ENCODE peak calls at places on chromosomes 5 and 9, in six cellular contexts. One of them, this sample, is unnamed.

GRCh38 chr5:73446631-73447233 is 1.8 kb downstream of the FOXD1 start:
- DNase-seq in mesenchymal stem cell: peak
- DNase-seq in RWPE2: no peak
- DNase-seq in PC-3: peak
- DNase-seq in brain microvascular endothelial cell: no peak
- DNase-seq in Karpas-422: no peak
- DNase-seq in this sample: no peak

GRCh38 chr5:1168751-1169607 is 32.4 kb upstream of the SLC6A19 start:
- DNase-seq in brain microvascular endothelial cell: no peak
- DNase-seq in PC-3: no peak
- DNase-seq in Karpas-422: no peak
- DNase-seq in mesenchymal stem cell: no peak
- DNase-seq in RWPE2: peak
- DNase-seq in this sample: no peak

GRCh38 chr5:7926296-7926695 is 57.3 kb downstream of the MTRR start:
- DNase-seq in mesenchymal stem cell: peak
- DNase-seq in Karpas-422: no peak
- DNase-seq in RWPE2: no peak
- DNase-seq in brain microvascular endothelial cell: peak
- DNase-seq in PC-3: peak
- DNase-seq in this sample: peak

GRCh38 chr5:178519804-178520203 is 70.4 kb downstream of the COL23A1 start:
- DNase-seq in PC-3: no peak
- DNase-seq in mesenchymal stem cell: no peak
- DNase-seq in RWPE2: no peak
- DNase-seq in Karpas-422: no peak
- DNase-seq in brain microvascular endothelial cell: no peak
- DNase-seq in this sample: no peak

GRCh38 chr5:57863661-57864060 is 381.1 kb upstream of the ACTBL2 start:
- DNase-seq in PC-3: peak
- DNase-seq in RWPE2: no peak
- DNase-seq in mesenchymal stem cell: peak
- DNase-seq in brain microvascular endothelial cell: no peak
- DNase-seq in Karpas-422: no peak
- DNase-seq in this sample: no peak

GRCh38 chr9:107213561-107214028 is 69.5 kb upstream of the RAD23B start:
- DNase-seq in PC-3: peak
- DNase-seq in Karpas-422: no peak
- DNase-seq in brain microvascular endothelial cell: peak
- DNase-seq in RWPE2: no peak
- DNase-seq in mesenchymal stem cell: peak
- DNase-seq in this sample: peak

GRCh38 chr5:54457094-54457531 is 1.6 kb downstream of the HSPB3 start:
- DNase-seq in mesenchymal stem cell: peak
- DNase-seq in RWPE2: no peak
- DNase-seq in brain microvascular endothelial cell: peak
- DNase-seq in Karpas-422: no peak
- DNase-seq in PC-3: no peak
- DNase-seq in this sample: peak

GRCh38 chr5:111572561-111572960 is 60.2 kb upstream of the STARD4 start:
- DNase-seq in RWPE2: no peak
- DNase-seq in Karpas-422: no peak
- DNase-seq in PC-3: no peak
- DNase-seq in brain microvascular endothelial cell: no peak
- DNase-seq in mesenchymal stem cell: no peak
- DNase-seq in this sample: no peak

GRCh38 chr9:89642789-89643188 is 38.0 kb downstream of the GADD45G start:
- DNase-seq in RWPE2: no peak
- DNase-seq in mesenchymal stem cell: no peak
- DNase-seq in brain microvascular endothelial cell: no peak
- DNase-seq in Karpas-422: no peak
- DNase-seq in PC-3: no peak
- DNase-seq in this sample: no peak

GRCh38 chr9:94872921-94873511 is 146.5 kb downstream of the AOPEP start:
- DNase-seq in brain microvascular endothelial cell: no peak
- DNase-seq in RWPE2: no peak
- DNase-seq in Karpas-422: no peak
- DNase-seq in PC-3: no peak
- DNase-seq in mesenchymal stem cell: no peak
- DNase-seq in this sample: no peak

GRCh38 chr5:5906778-5907177 is 471.6 kb downstream of the MED10 start:
- DNase-seq in brain microvascular endothelial cell: no peak
- DNase-seq in PC-3: no peak
- DNase-seq in mesenchymal stem cell: no peak
- DNase-seq in RWPE2: no peak
- DNase-seq in Karpas-422: no peak
- DNase-seq in this sample: no peak

GRCh38 chr5:180785794-180786221 is 16.8 kb downstream of the MGAT1 start:
- DNase-seq in RWPE2: no peak
- DNase-seq in mesenchymal stem cell: peak
- DNase-seq in Karpas-422: no peak
- DNase-seq in brain microvascular endothelial cell: peak
- DNase-seq in PC-3: peak
- DNase-seq in this sample: peak

GRCh38 chr5:60649288-60649917 is 50.6 kb downstream of the DEPDC1B start:
- DNase-seq in brain microvascular endothelial cell: peak
- DNase-seq in RWPE2: no peak
- DNase-seq in Karpas-422: peak
- DNase-seq in PC-3: peak
- DNase-seq in mesenchymal stem cell: peak
- DNase-seq in this sample: peak

GRCh38 chr9:132157347-132158116 is 4.3 kb upstream of the NTNG2 start:
- DNase-seq in RWPE2: no peak
- DNase-seq in mesenchymal stem cell: no peak
- DNase-seq in PC-3: no peak
- DNase-seq in Karpas-422: no peak
- DNase-seq in brain microvascular endothelial cell: no peak
- DNase-seq in this sample: no peak

GRCh38 chr9:131590449-131590848 is 45.1 kb downstream of the PRRT1B start:
- DNase-seq in PC-3: no peak
- DNase-seq in Karpas-422: no peak
- DNase-seq in brain microvascular endothelial cell: no peak
- DNase-seq in RWPE2: no peak
- DNase-seq in mesenchymal stem cell: no peak
- DNase-seq in this sample: no peak

GRCh38 chr5:65483474-65484346 is 2.0 kb upstream of the ADAMTS6 start:
- DNase-seq in PC-3: peak
- DNase-seq in brain microvascular endothelial cell: peak
- DNase-seq in mesenchymal stem cell: peak
- DNase-seq in Karpas-422: peak
- DNase-seq in RWPE2: no peak
- DNase-seq in this sample: no peak

GRCh38 chr5:140239939-140240700 is 62.8 kb downstream of the PFDN1 start:
- DNase-seq in Karpas-422: peak
- DNase-seq in RWPE2: no peak
- DNase-seq in brain microvascular endothelial cell: peak
- DNase-seq in mesenchymal stem cell: peak
- DNase-seq in PC-3: peak
- DNase-seq in this sample: no peak

DNA sequence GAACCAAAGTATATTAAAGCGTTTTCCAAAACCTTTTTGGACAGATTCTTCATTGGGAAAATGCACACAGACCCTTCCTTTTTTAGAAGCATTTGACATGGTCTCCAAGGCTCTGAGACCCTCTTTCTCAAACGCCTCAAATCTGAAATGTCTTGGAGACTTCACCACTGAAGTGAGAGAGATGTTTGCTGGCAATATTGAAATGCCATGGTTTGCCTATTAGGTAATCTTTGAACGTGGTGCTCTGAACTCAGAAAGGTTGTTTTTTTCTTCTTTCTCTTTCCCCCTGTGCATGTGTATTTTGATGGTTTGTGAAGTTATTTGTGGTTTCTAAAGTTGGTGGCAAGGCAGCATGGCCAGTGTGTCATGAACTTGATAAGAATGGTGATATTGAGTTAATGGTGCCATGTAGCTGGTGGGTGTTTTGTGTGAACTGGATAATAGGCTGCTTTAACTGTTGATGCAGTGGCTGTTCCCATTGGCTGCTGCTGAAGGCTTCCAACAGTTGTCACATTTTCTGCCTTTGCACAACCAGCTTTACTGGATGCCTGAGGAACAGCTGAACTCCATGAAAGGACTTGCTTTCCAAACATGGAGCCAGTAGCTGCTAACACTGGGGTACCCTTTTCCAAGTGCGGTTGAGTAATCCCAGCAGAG is 1.7 kb downstream of the PALM2AKAP2 start:
- DNase-seq in Karpas-422: no peak
- DNase-seq in brain microvascular endothelial cell: no peak
- DNase-seq in RWPE2: no peak
- DNase-seq in mesenchymal stem cell: peak
- DNase-seq in PC-3: no peak
- DNase-seq in this sample: no peak
- H3K4me3 ChIP-seq in Karpas-422: no peak
- H3K4me3 ChIP-seq in brain microvascular endothelial cell: peak
- H3K4me3 ChIP-seq in RWPE2: no peak
- H3K4me3 ChIP-seq in mesenchymal stem cell: no peak
- H3K4me3 ChIP-seq in PC-3: no peak
- H3K4me3 ChIP-seq in this sample: peak

DNA sequence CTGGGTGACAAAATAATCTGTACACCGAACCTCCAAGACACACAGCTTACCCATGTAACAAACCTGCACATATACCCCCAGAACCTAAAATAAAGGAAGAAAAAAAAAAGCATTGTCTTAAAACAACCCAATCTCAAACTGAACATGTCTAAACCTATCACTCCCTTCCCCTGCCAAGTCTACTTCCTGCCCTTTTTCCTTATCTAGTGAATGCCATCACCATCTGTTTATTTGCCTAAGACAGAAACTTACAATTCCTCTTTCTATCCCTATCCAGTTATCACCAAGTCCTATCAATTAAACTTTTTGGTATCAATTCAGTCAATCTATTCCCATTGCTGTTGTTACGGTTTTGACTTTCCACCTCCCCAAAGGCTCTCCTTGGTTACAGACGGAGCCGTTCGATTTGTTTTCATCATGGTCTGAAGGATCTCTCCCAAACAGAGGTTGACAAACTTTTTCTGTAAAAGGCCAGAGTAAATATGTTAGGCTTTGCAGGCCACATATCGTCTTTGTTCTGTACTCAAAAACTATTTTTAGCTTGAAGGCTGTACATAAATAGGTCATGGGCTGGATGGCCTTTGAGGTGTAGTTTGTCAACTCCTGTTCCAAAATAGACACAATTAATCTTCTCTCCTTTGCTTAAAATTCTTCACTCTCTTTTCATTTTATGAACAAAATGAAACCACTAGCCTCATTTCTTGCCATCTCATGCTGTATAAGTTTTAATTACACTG is 12.1 kb downstream of the NOL8 start:
- DNase-seq in brain microvascular endothelial cell: no peak
- DNase-seq in PC-3: no peak
- DNase-seq in mesenchymal stem cell: no peak
- DNase-seq in RWPE2: no peak
- DNase-seq in Karpas-422: no peak
- DNase-seq in this sample: no peak
- H3K27ac ChIP-seq in brain microvascular endothelial cell: no peak
- H3K27ac ChIP-seq in PC-3: no peak
- H3K27ac ChIP-seq in mesenchymal stem cell: no peak
- H3K27ac ChIP-seq in RWPE2: peak
- H3K27ac ChIP-seq in Karpas-422: no peak
- H3K27ac ChIP-seq in this sample: no peak

DNA sequence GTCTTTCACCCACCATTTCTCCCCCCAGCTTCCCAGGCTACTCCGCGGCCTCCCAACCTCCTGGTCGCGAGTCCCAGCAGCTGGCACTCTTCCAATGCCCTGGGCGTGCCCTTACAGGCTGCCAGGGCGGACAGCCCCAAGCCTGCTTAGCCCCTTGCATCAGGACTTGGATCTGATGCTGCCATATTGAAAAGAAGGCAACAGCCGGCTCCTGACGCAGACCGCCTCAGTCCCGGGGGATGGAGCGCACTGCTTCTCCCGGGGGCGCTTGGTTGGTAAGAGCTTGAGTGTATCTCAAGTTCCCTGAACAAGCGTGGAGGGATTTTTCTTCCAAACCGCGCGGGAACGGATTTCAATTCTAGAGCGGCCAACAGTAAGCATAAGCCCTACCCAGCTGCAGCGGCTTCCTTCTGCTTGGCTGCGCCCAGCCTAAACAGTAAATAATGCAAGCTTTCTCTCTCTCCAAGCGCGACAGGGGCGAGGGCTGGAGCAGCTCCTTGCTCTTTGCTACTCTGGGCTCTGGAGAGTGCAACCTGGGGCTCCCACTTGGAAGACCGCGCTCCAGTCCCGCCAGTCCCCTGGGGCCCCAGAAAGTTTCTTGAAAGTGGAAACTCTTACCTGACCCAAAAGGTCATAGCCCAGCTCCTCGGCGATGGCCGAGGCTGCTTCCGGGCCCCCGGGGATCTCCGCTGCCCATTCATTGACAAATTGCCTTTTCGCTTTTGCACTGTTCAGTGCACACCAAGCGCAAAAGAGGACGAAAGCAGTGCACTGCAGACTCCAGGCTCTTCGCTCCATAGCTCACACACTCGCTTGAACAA is 593 bp downstream of the PCSK1 start:
- DNase-seq in brain microvascular endothelial cell: no peak
- DNase-seq in mesenchymal stem cell: no peak
- DNase-seq in Karpas-422: no peak
- DNase-seq in RWPE2: no peak
- DNase-seq in PC-3: no peak
- DNase-seq in this sample: no peak
- H3K4me3 ChIP-seq in brain microvascular endothelial cell: peak
- H3K4me3 ChIP-seq in mesenchymal stem cell: no peak
- H3K4me3 ChIP-seq in Karpas-422: no peak
- H3K4me3 ChIP-seq in RWPE2: no peak
- H3K4me3 ChIP-seq in PC-3: no peak
- H3K4me3 ChIP-seq in this sample: no peak

GRCh38 chr5:124436294-124436693 is 310.1 kb downstream of the ZNF608 start:
- DNase-seq in RWPE2: no peak
- DNase-seq in Karpas-422: no peak
- DNase-seq in mesenchymal stem cell: peak
- DNase-seq in brain microvascular endothelial cell: peak
- DNase-seq in PC-3: no peak
- DNase-seq in this sample: no peak

GRCh38 chr5:124440471-124440870 is 306.0 kb downstream of the ZNF608 start:
- DNase-seq in PC-3: no peak
- DNase-seq in Karpas-422: no peak
- DNase-seq in brain microvascular endothelial cell: no peak
- DNase-seq in mesenchymal stem cell: no peak
- DNase-seq in RWPE2: no peak
- DNase-seq in this sample: no peak

GRCh38 chr5:124438390-124439380 is 307.8 kb downstream of the ZNF608 start:
- DNase-seq in RWPE2: no peak
- DNase-seq in PC-3: no peak
- DNase-seq in Karpas-422: no peak
- DNase-seq in brain microvascular endothelial cell: no peak
- DNase-seq in mesenchymal stem cell: no peak
- DNase-seq in this sample: no peak

GRCh38 chr5:124444147-124444775 is 302.2 kb downstream of the ZNF608 start:
- DNase-seq in RWPE2: no peak
- DNase-seq in Karpas-422: no peak
- DNase-seq in PC-3: no peak
- DNase-seq in mesenchymal stem cell: no peak
- DNase-seq in brain microvascular endothelial cell: no peak
- DNase-seq in this sample: no peak

DNA sequence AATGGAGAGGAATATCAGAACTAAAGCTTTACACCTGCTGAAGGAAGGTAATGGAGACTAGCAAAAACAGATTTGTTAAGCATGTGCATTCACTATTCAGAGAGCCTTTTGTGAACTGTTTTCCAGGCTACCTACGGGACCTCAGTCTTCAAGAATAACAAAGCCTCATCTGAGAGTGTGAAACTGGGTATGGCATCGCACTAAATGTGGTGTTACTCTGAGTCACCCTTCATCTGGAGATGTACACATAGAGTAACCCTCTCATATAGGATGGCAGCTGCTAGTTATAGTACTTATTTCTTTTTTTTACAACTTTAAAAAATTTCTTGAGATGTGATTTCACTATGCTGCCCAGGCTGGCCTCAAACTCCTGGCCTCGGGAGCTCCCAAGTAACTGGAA is 306.8 kb downstream of the ZNF608 start:
- DNase-seq in PC-3: no peak
- DNase-seq in RWPE2: no peak
- DNase-seq in Karpas-422: no peak
- DNase-seq in brain microvascular endothelial cell: no peak
- DNase-seq in mesenchymal stem cell: no peak
- DNase-seq in this sample: no peak
- H3K27ac ChIP-seq in PC-3: no peak
- H3K27ac ChIP-seq in RWPE2: no peak
- H3K27ac ChIP-seq in Karpas-422: no peak
- H3K27ac ChIP-seq in brain microvascular endothelial cell: no peak
- H3K27ac ChIP-seq in mesenchymal stem cell: no peak
- H3K27ac ChIP-seq in this sample: no peak